ENCODE peak calls at places on chromosomes 7 and 10, in four cellular contexts. E is choroid plexus epithelial cell; W is NCI-H2029; K is activated naive CD4-positive, alpha-beta T cell treated with anti-CD3 and anti-CD28 coated beads for 36 hours. N is an unnamed sample.

GRCh38 chr7:16918288-16918895 is 36.6 kb upstream of the AGR3 start:
- DNase-seq in W (no peak), K (peak; percentile 50), E (peak; percentile 76), N (peak; percentile 64)

GRCh38 chr10:48495282-48496045 is 109.4 kb downstream of the ARHGAP22 start:
- DNase-seq in K (no peak), W (no peak), E (no peak), N (no peak)

GRCh38 chr7:16431646-16432424 is 10.5 kb upstream of the CRPPA start:
- DNase-seq in K (peak; percentile 54), E (peak; percentile 27), W (no peak), N (no peak)

GRCh38 chr10:49629286-49629915 is 15.6 kb downstream of the CHAT start:
- DNase-seq in K (no peak), W (no peak), E (no peak), N (no peak)

GRCh38 chr10:5563991-5564536 is 39.3 kb downstream of the CALML3 start:
- DNase-seq in E (no peak), W (no peak), K (peak; percentile 72), N (peak; percentile 61)

GRCh38 chr7:106114735-106115383 is 2.7 kb upstream of the SYPL1 start:
- DNase-seq in E (no peak), K (peak; percentile 76), W (no peak), N (no peak)

GRCh38 chr10:69201045-69201444 is 19.1 kb upstream of the HKDC1 start:
- DNase-seq in W (no peak), E (peak; percentile 76), K (no peak), N (peak; percentile 47)

GRCh38 chr10:8183241-8183704 is 128.8 kb downstream of the GATA3 start:
- DNase-seq in E (peak; percentile 75), W (no peak), K (peak; percentile 51), N (no peak)

GRCh38 chr7:7884855-7885254 is 83.7 kb upstream of the GLCCI1 start:
- DNase-seq in K (no peak), E (peak; percentile 19), W (no peak), N (peak; percentile 56)

GRCh38 chr7:3897430-3898385 is 596.7 kb downstream of the SDK1 start:
- DNase-seq in K (peak; percentile 67), E (peak; percentile 80), W (no peak), N (peak; percentile 62)

GRCh38 chr10:93680414-93681047 is 21.9 kb downstream of the FRA10AC1 start:
- DNase-seq in W (peak; percentile 15), E (peak; percentile 68), K (no peak), N (peak; percentile 37)

GRCh38 chr10:11913184-11913641 is 90.1 kb downstream of the PROSER2 start:
- DNase-seq in K (no peak), E (peak; percentile 38), W (no peak), N (peak; percentile 20)

GRCh38 chr7:130242198-130243014 is 24.3 kb upstream of the CPA2 start:
- DNase-seq in E (peak; percentile 65), K (peak; percentile 76), W (peak; percentile 45), N (peak; percentile 82)

GRCh38 chr7:16646427-16647081 is 573 bp downstream of the BZW2 start:
- DNase-seq in K (peak; percentile 24), E (peak; percentile 21), W (no peak), N (no peak)

GRCh38 chr7:82572195-82572880 is 128.8 kb upstream of the CACNA2D1 start:
- DNase-seq in E (peak; percentile 92), W (peak; percentile 79), K (peak; percentile 84), N (peak; percentile 85)

GRCh38 chr10:124622158-124622557 is 122.0 kb downstream of the FAM53B start:
- DNase-seq in E (no peak), K (no peak), W (peak; percentile 42), N (no peak)

GRCh38 chr10:71750124-71750841 is 23.0 kb downstream of the VSIR start:
- DNase-seq in W (no peak), E (no peak), K (no peak), N (no peak)